ENCODE peak calls at places on chromosomes 3 and 15, in ten cellular contexts. X is upper lobe of right lung; S is PC-3; C is heart right ventricle; A is cardiac muscle cell; N is esophagus squamous epithelium; J is pancreas; T is effector memory CD4-positive, alpha-beta T cell; G is PC-9; V is ascending aorta. U is an unnamed sample.

GRCh38 chr3:100761211-100761921 is 52.1 kb downstream of the TFG start:
- DNase-seq in A (no peak), T (no peak), G (peak; percentile 22), V (no peak), S (peak; percentile 50), N (no peak), C (no peak), X (no peak), J (no peak), U (no peak)

GRCh38 chr3:42581709-42582473 is at the start of gene SEC22C:
- DNase-seq in A (peak; percentile 93), N (peak; percentile 83), J (peak; percentile 99), S (peak; percentile 96), V (peak; percentile 98), X (peak; percentile 98), C (peak; percentile 95), G (peak; percentile 95), T (peak; percentile 95), U (peak; percentile 94)

GRCh38 chr3:47978386-47978785 is 37.8 kb downstream of the MAP4 start:
- DNase-seq in A (no peak), N (no peak), S (no peak), T (no peak), C (no peak), V (no peak), J (no peak), X (no peak), G (no peak), U (no peak)

GRCh38 chr15:85579957-85580694 is 199.7 kb downstream of the AKAP13 start:
- DNase-seq in S (no peak), V (peak; percentile 73), T (no peak), G (peak; percentile 1), X (peak; percentile 53), J (no peak), N (no peak), C (peak; percentile 55), A (peak; percentile 85), U (no peak)

GRCh38 chr15:91530951-91531582 is 322.4 kb upstream of the SLCO3A1 start:
- DNase-seq in V (no peak), J (no peak), G (peak; percentile 16), C (peak; percentile 19), S (no peak), X (no peak), N (no peak), A (no peak), T (no peak), U (no peak)

GRCh38 chr15:101183926-101184305 is 67.9 kb downstream of the CHSY1 start:
- DNase-seq in V (no peak), C (no peak), G (no peak), A (no peak), S (no peak), T (no peak), N (no peak), J (no peak), X (no peak), U (no peak)

GRCh38 chr15:100809151-100809550 is 70.5 kb upstream of the ALDH1A3 start:
- DNase-seq in N (no peak), V (no peak), T (no peak), S (peak; percentile 38), G (no peak), X (no peak), A (no peak), J (no peak), C (no peak), U (no peak)

GRCh38 chr3:15953841-15954240 is 156.1 kb upstream of the ANKRD28 start:
- DNase-seq in S (peak; percentile 46), C (no peak), V (no peak), N (no peak), G (no peak), A (no peak), X (no peak), J (no peak), T (no peak), U (peak; percentile 1)

GRCh38 chr15:81596159-81596865 is 222.3 kb upstream of the TMC3 start:
- DNase-seq in J (no peak), V (no peak), A (no peak), N (no peak), G (no peak), S (no peak), T (no peak), C (no peak), X (no peak), U (no peak)
- H3K4me3 ChIP-seq in J (no peak overlapping the region), V (no peak overlapping the region), A (no peak overlapping the region), N (no peak overlapping the region), G (no peak overlapping the region), S (no peak overlapping the region), T (no peak overlapping the region), C (no peak overlapping the region), X (no peak overlapping the region), U (no peak overlapping the region)

GRCh38 chr15:56918907-56919707 is 663 bp downstream of the TCF12 start:
- DNase-seq in N (no peak), T (peak; percentile 29), X (peak; percentile 81), J (peak; percentile 80), G (peak; percentile 48), A (peak; percentile 74), V (peak; percentile 74), C (peak; percentile 36), S (peak; percentile 57), U (peak; percentile 63)

GRCh38 chr15:56917652-56918045 is 795 bp upstream of the TCF12 start:
- DNase-seq in G (no peak), X (no peak), V (no peak), A (no peak), N (no peak), T (no peak), J (no peak), C (no peak), S (no peak), U (peak; percentile 33)

GRCh38 chr15:56915888-56916287 is 2.6 kb upstream of the TCF12 start:
- DNase-seq in V (no peak), J (no peak), T (no peak), S (no peak), A (no peak), X (no peak), N (no peak), C (no peak), G (no peak), U (no peak)

GRCh38 chr15:56918046-56918906 is at the start of gene TCF12:
- DNase-seq in T (peak; percentile 85), V (peak; percentile 96), C (peak; percentile 96), N (peak; percentile 67), A (peak; percentile 99), S (peak; percentile 83), J (peak; percentile 96), G (peak; percentile 93), X (peak; percentile 98), U (peak; percentile 90)

DNA sequence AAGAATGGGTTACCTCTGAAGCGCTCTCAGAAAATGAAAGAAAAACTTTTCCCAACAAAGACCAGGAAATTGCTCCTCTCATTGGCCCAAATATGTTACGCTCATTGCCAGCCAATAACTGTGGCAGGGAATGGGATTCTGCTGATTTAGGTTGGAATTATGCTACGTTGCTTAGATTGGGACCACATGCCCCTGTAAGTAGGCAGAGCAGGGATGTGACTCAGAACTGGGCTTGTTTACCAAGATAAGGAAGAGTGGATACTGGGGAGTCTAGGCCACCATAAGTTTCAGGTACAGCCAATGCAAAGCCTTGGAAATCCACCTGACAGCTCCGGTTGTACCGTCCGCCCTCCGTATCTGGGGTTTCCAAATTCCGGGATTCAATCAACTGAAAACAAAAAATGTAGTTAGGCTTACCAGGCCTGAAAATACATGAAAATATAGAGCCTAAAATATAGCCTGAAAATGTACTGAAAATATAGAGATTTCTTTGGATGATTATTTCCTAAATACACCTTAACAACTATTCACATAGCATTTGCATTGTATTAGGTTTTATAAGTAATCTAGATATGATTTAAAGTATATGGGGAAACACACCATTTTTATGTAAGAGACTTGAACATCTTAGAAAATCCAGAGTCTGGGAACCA is 1.5 kb upstream of the TCF12 start:
- DNase-seq in N (no peak), A (no peak), X (no peak), G (no peak), J (no peak), V (no peak), T (no peak), C (no peak), S (no peak), U (no peak)
- H3K27ac ChIP-seq in N (peak overlapping the region; percentile 95), A (no peak overlapping the region), X (peak overlapping the region; percentile 93), G (no peak overlapping the region), J (no peak overlapping the region), V (peak overlapping the region; percentile 97), T (no peak overlapping the region), C (peak overlapping the region; percentile 98), S (no peak overlapping the region), U (peak overlapping the region; percentile 79)

GRCh38 chr3:194296448-194296831 is 54.7 kb downstream of the CPN2 start:
- DNase-seq in A (peak; percentile 94), T (no peak), X (peak; percentile 65), J (peak; percentile 84), G (peak; percentile 94), C (no peak), N (no peak), V (peak; percentile 80), S (peak; percentile 94), U (no peak)
- H3K4me3 ChIP-seq in A (no peak overlapping the region), T (no peak overlapping the region), X (peak overlapping the region; percentile 32), J (peak overlapping the region; percentile 40), G (peak overlapping the region; percentile 57), C (peak overlapping the region; percentile 44), N (peak overlapping the region; percentile 19), V (peak overlapping the region; percentile 35), S (peak overlapping the region; percentile 34), U (no peak overlapping the region)

GRCh38 chr15:71013446-71013845 is 101.8 kb upstream of the THSD4 start:
- DNase-seq in C (no peak), T (no peak), S (no peak), X (no peak), J (no peak), V (no peak), G (no peak), N (no peak), A (no peak), U (no peak)

GRCh38 chr15:71010997-71011396 is 104.3 kb upstream of the THSD4 start:
- DNase-seq in A (no peak), V (no peak), T (no peak), J (no peak), X (no peak), C (no peak), S (no peak), N (no peak), G (no peak), U (no peak)

GRCh38 chr15:71011503-71012155 is 103.6 kb upstream of the THSD4 start:
- DNase-seq in A (peak; percentile 78), V (no peak), C (no peak), J (no peak), N (no peak), X (no peak), T (no peak), S (peak; percentile 82), G (peak; percentile 21), U (no peak)

GRCh38 chr15:71008250-71008870 is 106.9 kb upstream of the THSD4 start:
- DNase-seq in N (no peak), V (no peak), T (no peak), A (no peak), X (no peak), S (no peak), C (no peak), G (no peak), J (no peak), U (no peak)

DNA sequence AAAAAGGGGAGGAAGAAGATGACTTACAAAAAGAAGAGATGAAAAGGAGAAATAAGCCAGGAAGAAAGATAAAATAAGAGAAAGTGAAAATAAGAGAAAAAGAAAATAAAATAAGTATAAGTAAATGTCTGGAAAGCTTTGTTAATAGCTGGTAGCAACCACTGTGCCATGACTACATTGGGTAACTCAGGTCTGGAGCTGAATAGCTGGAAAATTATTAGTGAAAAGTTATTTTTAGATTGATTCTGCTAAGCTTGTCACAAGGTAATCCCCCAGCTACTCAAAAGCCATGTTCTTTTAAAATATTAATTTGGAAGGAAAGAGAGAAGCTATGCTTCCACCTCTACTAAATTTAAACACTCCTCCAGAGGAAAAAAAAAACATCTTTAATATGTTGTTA is 104.8 kb upstream of the THSD4 start:
- DNase-seq in C (no peak), G (no peak), S (no peak), A (no peak), V (no peak), J (no peak), N (no peak), T (no peak), X (no peak), U (no peak)
- H3K27ac ChIP-seq in C (peak overlapping the region; percentile 65), G (no peak overlapping the region), S (no peak overlapping the region), A (no peak overlapping the region), V (no peak overlapping the region), J (no peak overlapping the region), N (no peak overlapping the region), T (no peak overlapping the region), X (no peak overlapping the region), U (no peak overlapping the region)